ENCODE peak calls at places on chromosomes 13 and 19, in six cellular contexts. W, T, O, U, Q and Z are unnamed samples. For H3K36me3, the result is how much of the 10 kb centered on the place peaks cover.

GRCh38 chr13:28471408-28471807 is 23.5 kb downstream of the FLT1 start:
- DNase-seq in W (no peak), T (no peak), O (no peak), U (no peak), Q (no peak), Z (no peak)

GRCh38 chr19:5281588-5281987 is 59.0 kb downstream of the PTPRS start:
- DNase-seq in W (peak), T (peak), O (peak), U (no peak), Q (no peak), Z (no peak)

GRCh38 chr19:49224856-49225255 is 67.3 kb downstream of the TRPM4 start:
- DNase-seq in W (no peak), T (no peak), O (no peak), U (no peak), Q (peak), Z (no peak)

GRCh38 chr13:101575591-101575990 is 123.1 kb downstream of the ITGBL1 start:
- DNase-seq in W (no peak), T (no peak), O (no peak), U (no peak), Q (no peak), Z (no peak)

GRCh38 chr19:44848805-44849457 is 2.8 kb downstream of the NECTIN2 start:
- DNase-seq in W (peak), T (no peak), O (peak), U (no peak), Q (peak), Z (no peak)

GRCh38 chr19:3224346-3225325 is at the start of gene CELF5:
- DNase-seq in W (no peak), T (no peak), O (peak), U (peak), Q (peak), Z (peak)

GRCh38 chr13:59424661-59425060 is 739.1 kb downstream of the DIAPH3 start:
- DNase-seq in W (no peak), T (no peak), O (no peak), U (no peak), Q (no peak), Z (no peak)

GRCh38 chr13:30895773-30896172 is 10.3 kb upstream of the MEDAG start:
- DNase-seq in W (peak), T (peak), O (no peak), U (no peak), Q (peak), Z (no peak)

GRCh38 chr19:14187586-14187985 is 18.4 kb downstream of the ADGRL1 start:
- DNase-seq in W (no peak), T (no peak), O (no peak), U (no peak), Q (no peak), Z (no peak)

GRCh38 chr19:3914199-3914598 is 18.7 kb upstream of the NMRK2 start:
- DNase-seq in W (no peak), T (no peak), O (no peak), U (no peak), Q (no peak), Z (no peak)

GRCh38 chr13:30576528-30576927 is 41.2 kb upstream of the USPL1 start:
- DNase-seq in W (no peak), T (no peak), O (peak), U (peak), Q (peak), Z (peak)

GRCh38 chr13:109271555-109271954 is 514.8 kb downstream of the IRS2 start:
- DNase-seq in W (no peak), T (no peak), O (no peak), U (no peak), Q (no peak), Z (no peak)

GRCh38 chr13:46571941-46572340 is 19.0 kb downstream of the LRCH1 start:
- DNase-seq in W (no peak), T (no peak), O (no peak), U (no peak), Q (no peak), Z (no peak)

GRCh38 chr19:14400913-14401312 is 18.2 kb downstream of the DDX39A start:
- DNase-seq in W (no peak), T (no peak), O (no peak), U (no peak), Q (no peak), Z (no peak)

GRCh38 chr19:50820549-50821247 is 2.9 kb downstream of the KLK1 start:
- DNase-seq in W (no peak), T (no peak), O (no peak), U (no peak), Q (no peak), Z (no peak)

GRCh38 chr13:48501705-48502104 is 31.2 kb downstream of the RCBTB2 start:
- DNase-seq in W (no peak), T (no peak), O (no peak), U (no peak), Q (no peak), Z (no peak)

GRCh38 chr19:45414468-45414867 is 8.0 kb downstream of the POLR1G start:
- DNase-seq in W (no peak), T (no peak), O (no peak), U (no peak), Q (no peak), Z (no peak)

GRCh38 chr13:35966024-35966423 is 165.2 kb downstream of the DCLK1 start:
- DNase-seq in W (no peak), T (no peak), O (no peak), U (no peak), Q (no peak), Z (no peak)

GRCh38 chr13:35979378-35979911 is 151.7 kb downstream of the DCLK1 start:
- DNase-seq in W (peak), T (peak), O (peak), U (no peak), Q (no peak), Z (no peak)

GRCh38 chr13:113116871-113117271 is 5.7 kb upstream of the F10 start:
- DNase-seq in W (peak), T (no peak), O (no peak), U (no peak), Q (no peak), Z (no peak)

GRCh38 chr19:45051929-45052579 is 13.2 kb downstream of the CLASRP start:
- DNase-seq in W (no peak), T (no peak), O (no peak), U (no peak), Q (no peak), Z (no peak)

GRCh38 chr19:17073869-17074627 is 1.2 kb downstream of the HAUS8 start:
- DNase-seq in W (no peak), T (no peak), O (no peak), U (no peak), Q (no peak), Z (no peak)

GRCh38 chr13:106432636-106433035 is 102.8 kb downstream of the EFNB2 start:
- DNase-seq in W (no peak), T (no peak), O (no peak), U (no peak), Q (no peak), Z (no peak)

GRCh38 chr13:26095846-26096245 is 44.0 kb upstream of the SHISA2 start:
- DNase-seq in W (no peak), T (no peak), O (no peak), U (no peak), Q (no peak), Z (no peak)

GRCh38 chr19:53365899-53366493 is 491 bp downstream of the ZNF525 start:
- DNase-seq in W (no peak), T (no peak), O (no peak), U (peak), Q (peak), Z (no peak)

GRCh38 chr19:33273065-33273736 is 29.1 kb downstream of the CEBPA start:
- DNase-seq in W (no peak), T (no peak), O (no peak), U (no peak), Q (no peak), Z (no peak)

GRCh38 chr13:94239135-94239534 is 240.3 kb downstream of the DCT start:
- DNase-seq in W (no peak), T (no peak), O (no peak), U (no peak), Q (no peak), Z (no peak)

DNA sequence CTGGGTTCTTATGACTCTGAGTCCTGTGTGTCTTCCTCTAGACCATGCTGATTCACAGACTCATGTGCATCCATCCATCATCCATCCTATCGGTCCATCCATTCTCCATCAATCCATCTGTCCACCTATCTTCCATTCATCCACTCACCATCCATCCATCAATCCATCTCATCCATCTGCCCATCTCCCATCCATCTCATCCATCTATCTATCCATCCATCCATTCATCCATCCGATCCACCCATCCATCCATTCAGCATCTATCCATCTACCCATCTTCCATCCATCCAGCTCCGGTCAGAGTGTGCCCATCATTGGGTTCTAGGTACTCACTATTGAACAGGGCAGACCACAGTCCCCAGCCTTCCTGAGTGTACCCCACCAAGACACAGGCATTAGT is 75.6 kb downstream of the SLC7A1 start:
- DNase-seq in W (no peak), T (no peak), O (no peak), U (no peak), Q (no peak), Z (no peak)
- H3K36me3 ChIP-seq in W (under half), T (under half), O (under half), U (under half), Q (under half), Z (half or more)

GRCh38 chr19:11190501-11190900 is 6.8 kb downstream of the KANK2 start:
- DNase-seq in W (no peak), T (no peak), O (no peak), U (no peak), Q (no peak), Z (no peak)
- H3K4me3 ChIP-seq in W (no peak), T (peak), O (no peak), U (no peak), Q (no peak), Z (no peak)

GRCh38 chr19:41543582-41543981 is 32.4 kb upstream of the CEACAM21 start:
- DNase-seq in W (no peak), T (no peak), O (no peak), U (no peak), Q (no peak), Z (no peak)

GRCh38 chr19:41548047-41548446 is 27.9 kb upstream of the CEACAM21 start:
- DNase-seq in W (no peak), T (no peak), O (no peak), U (no peak), Q (no peak), Z (no peak)

GRCh38 chr19:41546386-41546789 is 29.6 kb upstream of the CEACAM21 start:
- DNase-seq in W (no peak), T (no peak), O (peak), U (no peak), Q (no peak), Z (no peak)

GRCh38 chr19:41547569-41547968 is 28.4 kb upstream of the CEACAM21 start:
- DNase-seq in W (no peak), T (no peak), O (no peak), U (no peak), Q (no peak), Z (no peak)

DNA sequence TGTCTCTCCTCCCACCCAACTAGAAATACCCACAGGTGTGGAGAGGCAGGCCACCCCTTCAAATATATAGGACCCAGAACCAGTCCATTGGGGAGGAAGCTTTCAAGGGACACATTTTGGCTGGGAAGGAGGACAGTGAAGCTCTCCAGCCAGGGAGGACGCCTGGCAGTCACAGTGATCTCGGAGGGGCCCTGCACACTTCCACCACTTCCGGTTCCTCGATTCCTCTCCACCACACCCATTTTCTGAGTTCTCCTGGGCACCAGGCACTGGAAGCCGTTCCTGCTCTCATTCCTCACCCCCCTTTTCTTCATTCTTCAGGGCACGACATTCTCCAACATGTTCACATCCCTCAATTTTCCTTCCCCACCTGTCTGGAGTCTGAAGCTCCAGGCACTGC is 30.4 kb upstream of the CEACAM21 start:
- DNase-seq in W (no peak), T (no peak), O (no peak), U (no peak), Q (no peak), Z (no peak)
- H3K36me3 ChIP-seq in W (under half), T (under half), O (under half), U (under half), Q (under half), Z (under half)

GRCh38 chr13:22498006-22498405 is 682.8 kb upstream of the SGCG start:
- DNase-seq in W (no peak), T (no peak), O (no peak), U (no peak), Q (no peak), Z (no peak)
- H3K4me3 ChIP-seq in W (no peak), T (no peak), O (no peak), U (no peak), Q (no peak), Z (no peak)

GRCh38 chr13:23330356-23330755 is 103.1 kb downstream of the SACS start:
- DNase-seq in W (no peak), T (no peak), O (no peak), U (no peak), Q (no peak), Z (no peak)
- H3K36me3 ChIP-seq in W (under half), T (under half), O (under half), U (under half), Q (under half), Z (under half)

DNA sequence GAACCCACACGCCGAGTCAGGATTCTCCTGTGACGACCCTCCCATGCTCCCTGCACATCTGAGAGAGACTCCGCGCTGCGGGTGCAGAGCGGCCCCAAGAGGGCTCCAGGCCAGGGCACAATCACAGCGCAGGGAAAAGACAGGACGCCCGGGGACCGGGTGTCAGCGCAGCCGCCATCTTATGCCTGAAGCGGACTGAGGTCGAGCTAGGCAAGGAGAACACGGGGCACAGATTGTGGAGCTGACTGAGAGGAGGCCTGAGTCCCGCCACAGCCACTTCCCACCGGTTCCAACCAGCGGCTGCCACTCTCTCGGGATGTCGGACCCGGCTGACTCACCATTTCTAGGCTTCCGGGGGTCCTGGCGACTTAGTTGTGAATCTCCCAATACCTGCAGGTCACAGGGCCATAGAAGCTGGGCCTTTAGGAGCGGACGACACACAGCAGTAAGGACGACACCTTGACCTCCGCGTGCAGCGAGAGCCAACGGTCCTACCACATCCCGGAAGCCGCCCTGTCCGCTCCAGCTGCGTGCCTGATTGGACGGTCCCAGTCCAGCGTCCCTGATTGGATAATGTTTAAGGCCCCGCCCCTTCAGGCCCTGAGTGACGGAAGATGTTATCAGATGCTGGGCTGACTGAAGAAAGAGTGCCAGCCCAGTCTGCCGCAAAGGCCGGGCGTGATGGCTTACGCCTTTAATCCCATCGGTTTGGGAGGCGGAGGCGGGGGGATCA is at the start of gene ZNF728:
- DNase-seq in W (peak), T (peak), O (peak), U (no peak), Q (no peak), Z (no peak)
- H3K4me3 ChIP-seq in W (peak), T (peak), O (peak), U (no peak), Q (no peak), Z (no peak)

DNA sequence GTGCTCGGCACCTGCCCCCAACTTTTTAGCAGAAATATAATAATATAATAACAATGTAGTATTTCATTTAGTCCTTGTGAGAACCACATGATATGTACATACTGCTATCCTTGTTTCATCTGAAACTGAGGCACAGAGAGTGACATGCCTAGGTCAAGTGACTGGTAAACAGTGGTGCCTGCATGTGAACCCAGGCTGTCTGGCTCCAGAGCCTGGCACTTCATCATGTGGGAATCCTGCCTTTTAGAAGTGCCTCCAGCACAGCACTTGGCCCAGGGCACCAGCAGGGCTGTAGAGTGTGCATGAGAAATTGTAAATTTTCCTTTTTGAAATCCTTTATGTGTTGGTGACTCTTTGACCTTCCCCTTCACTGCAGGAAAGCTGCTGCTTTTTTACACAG is 27.4 kb downstream of the PRAM1 start:
- DNase-seq in W (no peak), T (no peak), O (no peak), U (no peak), Q (no peak), Z (no peak)
- H3K36me3 ChIP-seq in W (under half), T (half or more), O (under half), U (under half), Q (under half), Z (half or more)

GRCh38 chr19:35544110-35544802 is 1.2 kb upstream of the TMEM147 start:
- DNase-seq in W (no peak), T (no peak), O (no peak), U (no peak), Q (no peak), Z (no peak)
- H3K4me3 ChIP-seq in W (no peak), T (peak), O (peak), U (peak), Q (peak), Z (no peak)

GRCh38 chr19:21117041-21117907 is 24.6 kb upstream of the ZNF431 start:
- DNase-seq in W (no peak), T (no peak), O (no peak), U (no peak), Q (no peak), Z (no peak)

GRCh38 chr19:21110183-21110582 is 28.2 kb downstream of the ZNF714 start:
- DNase-seq in W (no peak), T (no peak), O (no peak), U (no peak), Q (no peak), Z (no peak)

GRCh38 chr19:21115430-21115829 is 26.4 kb upstream of the ZNF431 start:
- DNase-seq in W (no peak), T (no peak), O (no peak), U (no peak), Q (no peak), Z (no peak)
- H3K36me3 ChIP-seq in W (under half), T (under half), O (under half), U (under half), Q (under half), Z (under half)

GRCh38 chr19:1872807-1873523 is 9.6 kb upstream of the KLF16 start:
- DNase-seq in W (no peak), T (no peak), O (no peak), U (no peak), Q (no peak), Z (no peak)

GRCh38 chr19:1875646-1876493 is 9.4 kb downstream of the ABHD17A start:
- DNase-seq in W (peak), T (peak), O (peak), U (peak), Q (peak), Z (peak)

GRCh38 chr19:1871630-1872029 is 8.3 kb upstream of the KLF16 start:
- DNase-seq in W (no peak), T (no peak), O (no peak), U (no peak), Q (no peak), Z (no peak)

GRCh38 chr19:1874554-1875185 is 10.6 kb downstream of the ABHD17A start:
- DNase-seq in W (no peak), T (no peak), O (no peak), U (no peak), Q (no peak), Z (no peak)

DNA sequence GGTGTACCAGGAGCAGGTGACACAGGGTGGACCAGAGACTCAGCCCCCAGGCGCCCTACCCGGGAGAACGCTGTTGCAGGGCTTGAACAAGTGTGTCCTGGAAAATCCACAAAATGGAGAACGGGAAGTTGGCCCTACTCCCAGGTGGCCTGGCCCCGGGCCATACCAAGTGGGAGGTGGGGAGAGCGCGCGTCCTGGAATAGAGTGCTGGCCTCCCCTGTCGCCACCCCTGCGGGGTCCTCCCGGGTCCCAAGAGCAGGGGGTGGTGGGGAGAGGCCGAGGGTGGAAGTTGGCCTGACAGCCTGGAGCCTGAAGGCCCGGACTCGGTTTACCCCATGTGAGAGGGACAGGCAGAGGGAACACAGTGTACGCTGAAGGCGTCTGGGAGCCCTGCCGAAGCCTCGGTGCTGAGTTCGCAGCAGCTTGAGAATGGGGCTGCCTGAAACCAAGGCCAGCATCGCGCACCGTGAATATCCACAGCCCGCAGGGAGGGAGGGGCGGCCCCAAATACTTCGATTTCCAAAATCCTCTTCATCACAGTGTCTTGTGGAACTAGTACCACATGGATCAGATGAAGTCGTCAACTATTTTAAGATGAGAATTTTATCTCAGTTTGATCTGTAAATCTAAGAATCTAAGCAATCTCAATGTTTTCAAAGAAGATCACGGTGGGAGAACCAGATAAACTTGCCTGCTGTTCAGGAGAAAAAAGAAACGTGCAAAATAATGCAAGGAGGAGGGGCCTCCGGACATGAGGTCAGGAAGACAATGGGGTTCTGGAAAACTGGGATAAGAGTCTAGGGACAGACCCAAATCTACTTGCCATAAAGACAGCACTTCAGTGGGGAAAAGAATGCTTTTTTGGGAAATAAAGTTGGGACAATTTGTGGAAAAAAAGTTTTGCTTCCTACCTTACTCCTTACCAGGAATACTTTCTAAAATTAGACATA is 10.4 kb upstream of the KLF16 start:
- DNase-seq in W (no peak), T (no peak), O (peak), U (no peak), Q (no peak), Z (no peak)
- H3K4me3 ChIP-seq in W (no peak), T (no peak), O (peak), U (peak), Q (no peak), Z (peak)